ENCODE peak calls at places on chromosomes 12 and 14, in eight cellular contexts. C is type B pancreatic cell, E is IMR-90, B is B cell, L is epithelial cell of esophagus, I is left ventricle myocardium inferior, D is GM13976, J is fibroblast of lung. X is an unnamed sample.

GRCh38 chr14:78254911-78255431 is 84.8 kb downstream of the NRXN3 start:
- DNase-seq in C (no peak), E (no peak), B (no peak), L (peak), I (no peak), D (no peak), J (no peak), X (no peak)

GRCh38 chr12:42213954-42214426 is 24.1 kb downstream of the YAF2 start:
- DNase-seq in C (no peak), E (peak), B (no peak), L (no peak), I (peak), D (no peak), J (peak), X (no peak)

GRCh38 chr12:109258607-109259544 is 50.2 kb downstream of the FOXN4 start:
- DNase-seq in C (no peak), E (no peak), B (no peak), L (no peak), I (no peak), D (no peak), J (no peak), X (no peak)

GRCh38 chr12:124861492-124861891 is 2.2 kb downstream of the SCARB1 start:
- DNase-seq in C (no peak), E (no peak), B (no peak), L (peak), I (peak), D (no peak), J (peak), X (no peak)

GRCh38 chr14:36293824-36294223 is 26.6 kb downstream of the MBIP start:
- DNase-seq in C (no peak), E (peak), B (no peak), L (peak), I (no peak), D (no peak), J (peak), X (no peak)

GRCh38 chr12:121334513-121335343 is 17.5 kb downstream of the ANAPC5 start:
- DNase-seq in C (no peak), E (peak), B (peak), L (peak), I (no peak), D (peak), J (peak), X (peak)

GRCh38 chr12:95439578-95440230 is 34.2 kb upstream of the METAP2 start:
- DNase-seq in C (no peak), E (no peak), B (no peak), L (no peak), I (no peak), D (no peak), J (no peak), X (no peak)

GRCh38 chr14:64726585-64726890 is 22.3 kb downstream of the PLEKHG3 start:
- DNase-seq in C (no peak), E (peak), B (no peak), L (peak), I (peak), D (no peak), J (no peak), X (no peak)

GRCh38 chr12:128627659-128628058 is 196.1 kb downstream of the SLC15A4 start:
- DNase-seq in C (no peak), E (no peak), B (no peak), L (no peak), I (no peak), D (no peak), J (no peak), X (no peak)

GRCh38 chr12:130124106-130124505 is 38.2 kb upstream of the FZD10 start:
- DNase-seq in C (no peak), E (no peak), B (no peak), L (no peak), I (no peak), D (no peak), J (no peak), X (no peak)

GRCh38 chr14:72646861-72647528 is 246.9 kb downstream of the DPF3 start:
- DNase-seq in C (no peak), E (peak), B (no peak), L (peak), I (no peak), D (no peak), J (peak), X (no peak)

GRCh38 chr14:56810850-56811595 is 744 bp upstream of the OTX2 start:
- DNase-seq in C (no peak), E (no peak), B (no peak), L (no peak), I (no peak), D (no peak), J (no peak), X (no peak)

GRCh38 chr12:26275313-26276257 is 80.2 kb downstream of the SSPN start:
- DNase-seq in C (no peak), E (no peak), B (no peak), L (peak), I (no peak), D (no peak), J (no peak), X (no peak)

GRCh38 chr12:117875652-117876491 is 92.9 kb downstream of the KSR2 start:
- DNase-seq in C (peak), E (peak), B (no peak), L (no peak), I (no peak), D (peak), J (peak), X (peak)

GRCh38 chr14:86799244-86799647 is 1193.7 kb downstream of the GALC start:
- DNase-seq in C (no peak), E (peak), B (no peak), L (peak), I (no peak), D (no peak), J (peak), X (no peak)

GRCh38 chr12:84787253-84787652 is 125.3 kb downstream of the SLC6A15 start:
- DNase-seq in C (no peak), E (no peak), B (no peak), L (no peak), I (no peak), D (no peak), J (no peak), X (no peak)

GRCh38 chr14:51691176-51691575 is 39.5 kb downstream of the FRMD6 start:
- DNase-seq in C (no peak), E (peak), B (no peak), L (peak), I (no peak), D (no peak), J (no peak), X (no peak)
- TF ChIP-seq CTCF in C (no peak), E (no peak), B (no peak), L (no peak), I (no peak), D (no peak), J (no peak), X (no peak)

GRCh38 chr14:101184104-101184455 is 280.6 kb upstream of the RTL1 start:
- DNase-seq in C (no peak), E (no peak), B (peak), L (no peak), I (no peak), D (no peak), J (no peak), X (no peak)

GRCh38 chr14:101184562-101184961 is 281.0 kb upstream of the RTL1 start:
- DNase-seq in C (no peak), E (no peak), B (no peak), L (no peak), I (no peak), D (no peak), J (no peak), X (no peak)

GRCh38 chr14:101182476-101182875 is 279.0 kb upstream of the RTL1 start:
- DNase-seq in C (no peak), E (no peak), B (peak), L (no peak), I (no peak), D (no peak), J (no peak), X (peak)

GRCh38 chr14:101185081-101185835 is 281.7 kb upstream of the RTL1 start:
- DNase-seq in C (peak), E (no peak), B (no peak), L (no peak), I (no peak), D (no peak), J (no peak), X (no peak)

DNA sequence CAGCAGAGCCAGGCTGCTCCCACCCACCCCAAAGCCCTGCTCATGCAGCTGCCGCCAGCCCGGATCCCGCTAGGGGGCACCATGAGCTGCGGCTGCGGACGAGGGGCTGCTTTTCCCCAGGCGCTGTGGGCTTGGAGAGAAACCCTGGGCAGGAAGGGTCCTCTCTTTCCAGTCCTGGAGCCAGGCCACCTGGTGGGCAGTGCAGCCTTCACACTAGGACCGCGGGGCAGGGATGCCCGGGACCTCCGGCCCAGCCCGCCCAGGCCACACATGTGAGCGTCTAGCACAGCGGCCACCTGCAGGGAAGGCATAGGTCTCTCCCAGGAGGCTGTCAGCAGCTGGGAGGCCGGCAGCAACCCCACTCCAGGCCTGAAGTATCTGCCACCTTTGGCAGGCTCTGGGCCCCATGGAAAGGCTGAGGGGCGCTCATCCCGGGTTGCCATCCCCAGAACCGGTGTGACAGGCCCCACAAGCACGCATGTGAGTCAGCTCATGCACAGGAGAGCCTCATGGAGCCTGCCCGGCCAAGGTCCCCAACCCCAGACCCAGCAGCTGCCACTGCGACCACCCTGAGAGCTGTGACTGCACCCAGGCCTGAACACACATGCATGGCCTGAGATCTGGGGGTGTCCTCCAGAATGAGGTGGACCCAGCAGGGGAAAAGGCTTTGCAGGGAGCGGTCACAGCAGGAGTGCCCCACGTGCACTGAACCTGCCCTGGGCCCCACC is 280.0 kb upstream of the RTL1 start:
- DNase-seq in C (peak), E (no peak), B (peak), L (no peak), I (no peak), D (no peak), J (peak), X (peak)
- TF ChIP-seq CTCF in C (peak), E (peak), B (no peak), L (no peak), I (peak), D (no peak), J (peak), X (no peak)

DNA sequence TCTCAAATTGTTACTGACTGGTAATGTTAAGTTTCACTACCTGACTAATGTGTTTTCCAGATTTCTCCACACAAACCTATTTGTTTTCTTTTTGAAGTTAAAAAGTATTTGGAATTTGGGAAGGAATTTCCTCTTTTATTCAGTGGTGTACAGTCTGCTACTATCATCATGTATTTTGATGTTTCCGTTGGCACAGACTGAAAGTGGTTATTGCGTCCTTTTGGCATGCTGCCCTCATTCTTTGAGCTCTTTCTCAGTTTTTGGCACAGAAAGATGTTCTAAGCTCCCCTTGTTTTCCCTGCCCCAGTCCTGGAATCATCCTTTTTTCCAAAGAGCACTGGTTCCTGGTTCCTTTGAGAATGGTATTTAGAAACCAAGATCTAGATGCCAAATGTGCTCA is 31.4 kb upstream of the RTRAF start:
- DNase-seq in C (no peak), E (peak), B (no peak), L (no peak), I (no peak), D (no peak), J (peak), X (no peak)
- TF ChIP-seq CTCF in C (no peak), E (no peak), B (no peak), L (no peak), I (no peak), D (no peak), J (no peak), X (no peak)

GRCh38 chr12:98645572-98646067 is 530 bp downstream of the APAF1 start:
- DNase-seq in C (no peak), E (no peak), B (peak), L (peak), I (no peak), D (no peak), J (no peak), X (peak)

GRCh38 chr12:98644712-98645571 is at the start of the genes APAF1 and IKBIP:
- DNase-seq in C (peak), E (peak), B (peak), L (peak), I (peak), D (peak), J (peak), X (peak)

GRCh38 chr12:98644433-98644711 is 216 bp downstream of the IKBIP start:
- DNase-seq in C (peak), E (no peak), B (no peak), L (peak), I (no peak), D (peak), J (no peak), X (peak)

DNA sequence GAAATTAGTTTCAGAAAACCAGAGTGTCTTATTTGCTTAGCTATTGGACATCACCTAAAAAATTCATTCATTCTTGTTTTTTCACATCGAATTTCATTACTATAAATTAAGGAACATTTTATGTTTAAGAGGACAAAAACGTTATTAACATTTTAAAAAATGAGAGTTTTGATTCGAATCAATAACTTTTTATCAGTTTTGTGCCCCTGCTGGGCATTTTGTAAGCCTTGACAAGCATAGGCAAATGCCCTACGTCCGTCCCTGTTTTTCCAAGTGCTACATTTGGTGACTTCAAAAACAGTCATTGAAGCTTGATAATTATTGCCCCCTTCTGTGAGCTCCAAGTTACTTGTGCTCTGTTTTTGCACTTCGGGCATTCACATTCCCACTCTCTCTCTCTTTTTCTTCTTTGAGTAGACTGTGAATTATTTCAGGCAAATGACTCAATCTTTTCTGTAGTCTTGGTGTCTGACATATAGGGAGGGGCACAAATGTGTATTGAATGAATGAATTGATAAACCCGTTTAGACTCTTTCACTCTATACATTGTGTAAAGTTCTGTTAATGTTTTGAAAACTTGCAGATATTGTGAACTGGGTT is 1.2 kb downstream of the APAF1 start:
- DNase-seq in C (no peak), E (peak), B (no peak), L (peak), I (no peak), D (no peak), J (peak), X (no peak)
- TF ChIP-seq CTCF in C (peak), E (no peak), B (no peak), L (peak), I (no peak), D (no peak), J (peak), X (peak)

GRCh38 chr12:68786929-68787328 is 21.0 kb upstream of the MDM2 start:
- DNase-seq in C (no peak), E (no peak), B (no peak), L (no peak), I (no peak), D (no peak), J (no peak), X (no peak)
- TF ChIP-seq CTCF in C (no peak), E (peak), B (no peak), L (no peak), I (no peak), D (peak), J (no peak), X (peak)

GRCh38 chr12:1465990-1466389 is 128.4 kb downstream of the FBXL14 start:
- DNase-seq in C (no peak), E (no peak), B (no peak), L (no peak), I (no peak), D (no peak), J (no peak), X (no peak)
- TF ChIP-seq CTCF in C (no peak), E (no peak), B (no peak), L (no peak), I (no peak), D (no peak), J (no peak), X (no peak)

GRCh38 chr14:94636744-94637412 is 24.7 kb downstream of the SERPINA3 start:
- DNase-seq in C (no peak), E (no peak), B (no peak), L (no peak), I (no peak), D (no peak), J (no peak), X (no peak)
- TF ChIP-seq CTCF in C (peak), E (peak), B (no peak), L (no peak), I (peak), D (no peak), J (peak), X (peak)